ENCODE peak calls at places on chromosomes 11 and 22, in six cellular contexts. P is left lung, V is cardiac fibroblast, U is mammary epithelial cell, F is head of caudate nucleus, O is GM13977. T is an unnamed sample.

GRCh38 chr11:57476883-57477506 is 16.7 kb downstream of the RTN4RL2 start:
- DNase-seq in O (peak), U (peak), P (peak), F (no peak), V (no peak), T (no peak)

GRCh38 chr11:120215634-120216033 is 4.8 kb downstream of the OAF start:
- DNase-seq in O (no peak), F (no peak), P (no peak), V (peak), U (no peak), T (no peak)

GRCh38 chr11:103907548-103908455 is 128.6 kb upstream of the DDI1 start:
- DNase-seq in F (no peak), V (peak), P (no peak), O (no peak), U (peak), T (no peak)

GRCh38 chr22:39277135-39277607 is 32.4 kb upstream of the PDGFB start:
- DNase-seq in P (no peak), F (no peak), U (peak), V (peak), O (no peak), T (no peak)

GRCh38 chr11:78350646-78351165 is 66.9 kb downstream of the GAB2 start:
- DNase-seq in V (peak), F (no peak), P (no peak), O (no peak), U (no peak), T (peak)

GRCh38 chr11:3158131-3158591 is 6.9 kb downstream of the OSBPL5 start:
- DNase-seq in V (no peak), F (no peak), U (no peak), O (no peak), P (peak), T (no peak)

GRCh38 chr11:104333977-104334376 is 170.0 kb upstream of the PDGFD start:
- DNase-seq in U (no peak), V (peak), P (no peak), O (no peak), F (no peak), T (no peak)

GRCh38 chr11:32630844-32631243 is 47.2 kb downstream of the EIF3M start:
- DNase-seq in P (no peak), O (no peak), V (no peak), F (no peak), U (no peak), T (no peak)

GRCh38 chr11:12199231-12199948 is 89.0 kb downstream of the MICAL2 start:
- DNase-seq in U (no peak), P (no peak), O (no peak), V (no peak), F (no peak), T (no peak)